ENCODE peak calls at places on chromosomes 11 and 22, in six cellular contexts. One of them, this sample, is unnamed.

GRCh38 chr11:134440851-134441645 is 29.0 kb upstream of the B3GAT1 start:
- DNase-seq in K562: no peak
- DNase-seq in A549: no peak
- DNase-seq in IMR-90: no peak
- DNase-seq in HepG2: no peak
- DNase-seq in GM12878: no peak
- DNase-seq in this sample: no peak

GRCh38 chr11:77789061-77789730 is 31.3 kb downstream of the RSF1 start:
- DNase-seq in K562: peak; percentile 24
- DNase-seq in A549: no peak
- DNase-seq in IMR-90: no peak
- DNase-seq in HepG2: no peak
- DNase-seq in GM12878: no peak
- DNase-seq in this sample: peak; percentile 12

GRCh38 chr11:33753304-33753703 is 17.1 kb upstream of the CD59 start:
- DNase-seq in K562: no peak
- DNase-seq in A549: no peak
- DNase-seq in IMR-90: peak; percentile 88
- DNase-seq in HepG2: no peak
- DNase-seq in GM12878: peak; percentile 70
- DNase-seq in this sample: no peak

GRCh38 chr11:86482684-86483083 is 108.0 kb downstream of the CCDC81 start:
- DNase-seq in K562: no peak
- DNase-seq in A549: no peak
- DNase-seq in IMR-90: no peak
- DNase-seq in HepG2: no peak
- DNase-seq in GM12878: no peak
- DNase-seq in this sample: no peak

GRCh38 chr22:25120761-25121212 is 78.9 kb upstream of the CRYBB3 start:
- DNase-seq in K562: no peak
- DNase-seq in A549: no peak
- DNase-seq in IMR-90: no peak
- DNase-seq in HepG2: peak; percentile 28
- DNase-seq in GM12878: no peak
- DNase-seq in this sample: no peak

GRCh38 chr11:130123414-130124040 is 36.1 kb upstream of the ST14 start:
- DNase-seq in K562: no peak
- DNase-seq in A549: no peak
- DNase-seq in IMR-90: no peak
- DNase-seq in HepG2: no peak
- DNase-seq in GM12878: no peak
- DNase-seq in this sample: no peak

GRCh38 chr11:77191823-77192495 is 63.9 kb downstream of the MYO7A start:
- DNase-seq in K562: peak; percentile 79
- DNase-seq in A549: peak; percentile 95
- DNase-seq in IMR-90: peak; percentile 20
- DNase-seq in HepG2: peak; percentile 41
- DNase-seq in GM12878: no peak
- DNase-seq in this sample: peak; percentile 81

GRCh38 chr11:71076525-71077304 is 175.7 kb downstream of the SHANK2 start:
- DNase-seq in K562: no peak
- DNase-seq in A549: no peak
- DNase-seq in IMR-90: no peak
- DNase-seq in HepG2: no peak
- DNase-seq in GM12878: no peak
- DNase-seq in this sample: no peak

GRCh38 chr22:32950366-32950765 is 107.8 kb downstream of the SYN3 start:
- DNase-seq in K562: no peak
- DNase-seq in A549: no peak
- DNase-seq in IMR-90: no peak
- DNase-seq in HepG2: no peak
- DNase-seq in GM12878: no peak
- DNase-seq in this sample: no peak

GRCh38 chr11:107397357-107397756 is 60.3 kb downstream of the CWF19L2 start:
- DNase-seq in K562: peak; percentile 53
- DNase-seq in A549: no peak
- DNase-seq in IMR-90: no peak
- DNase-seq in HepG2: no peak
- DNase-seq in GM12878: no peak
- DNase-seq in this sample: no peak

GRCh38 chr11:99148352-99148751 is 127.6 kb downstream of the CNTN5 start:
- DNase-seq in K562: no peak
- DNase-seq in A549: no peak
- DNase-seq in IMR-90: no peak
- DNase-seq in HepG2: no peak
- DNase-seq in GM12878: no peak
- DNase-seq in this sample: no peak

GRCh38 chr22:49334589-49334873 is 493.1 kb downstream of the BRD1 start:
- DNase-seq in K562: no peak
- DNase-seq in A549: no peak
- DNase-seq in IMR-90: no peak
- DNase-seq in HepG2: no peak
- DNase-seq in GM12878: no peak
- DNase-seq in this sample: no peak

GRCh38 chr11:77506857-77507256 is 33.0 kb upstream of the PAK1 start:
- DNase-seq in K562: peak; percentile 6
- DNase-seq in A549: no peak
- DNase-seq in IMR-90: no peak
- DNase-seq in HepG2: no peak
- DNase-seq in GM12878: no peak
- DNase-seq in this sample: no peak

GRCh38 chr11:130449246-130449990 is 973 bp downstream of the ADAMTS15 start:
- DNase-seq in K562: no peak
- DNase-seq in A549: no peak
- DNase-seq in IMR-90: no peak
- DNase-seq in HepG2: no peak
- DNase-seq in GM12878: no peak
- DNase-seq in this sample: no peak

GRCh38 chr11:46808804-46809431 is 37.2 kb downstream of the CKAP5 start:
- DNase-seq in K562: peak; percentile 35
- DNase-seq in A549: peak; percentile 31
- DNase-seq in IMR-90: peak; percentile 49
- DNase-seq in HepG2: peak; percentile 25
- DNase-seq in GM12878: no peak
- DNase-seq in this sample: peak; percentile 14

GRCh38 chr11:47464479-47464878 is 15.5 kb upstream of the RAPSN start:
- DNase-seq in K562: peak; percentile 16
- DNase-seq in A549: no peak
- DNase-seq in IMR-90: peak; percentile 42
- DNase-seq in HepG2: no peak
- DNase-seq in GM12878: no peak
- DNase-seq in this sample: no peak

GRCh38 chr11:130180491-130180890 is 20.9 kb downstream of the ST14 start:
- DNase-seq in K562: no peak
- DNase-seq in A549: no peak
- DNase-seq in IMR-90: peak; percentile 39
- DNase-seq in HepG2: no peak
- DNase-seq in GM12878: no peak
- DNase-seq in this sample: no peak

GRCh38 chr11:74926304-74927030 is 22.4 kb downstream of the XRRA1 start:
- DNase-seq in K562: no peak
- DNase-seq in A549: no peak
- DNase-seq in IMR-90: peak; percentile 56
- DNase-seq in HepG2: no peak
- DNase-seq in GM12878: no peak
- DNase-seq in this sample: no peak

GRCh38 chr22:45604239-45604711 is 67.4 kb upstream of the ATXN10 start:
- DNase-seq in K562: no peak
- DNase-seq in A549: peak; percentile 85
- DNase-seq in IMR-90: peak; percentile 48
- DNase-seq in HepG2: no peak
- DNase-seq in GM12878: no peak
- DNase-seq in this sample: no peak

GRCh38 chr11:130737866-130738431 is 178.3 kb downstream of the SNX19 start:
- DNase-seq in K562: no peak
- DNase-seq in A549: no peak
- DNase-seq in IMR-90: peak; percentile 89
- DNase-seq in HepG2: no peak
- DNase-seq in GM12878: no peak
- DNase-seq in this sample: no peak

GRCh38 chr11:134390706-134391105 is 21.3 kb downstream of the B3GAT1 start:
- DNase-seq in K562: no peak
- DNase-seq in A549: no peak
- DNase-seq in IMR-90: no peak
- DNase-seq in HepG2: no peak
- DNase-seq in GM12878: no peak
- DNase-seq in this sample: no peak

GRCh38 chr22:38203855-38204497 is 2.2 kb downstream of the MAFF start:
- DNase-seq in K562: no peak
- DNase-seq in A549: no peak
- DNase-seq in IMR-90: peak; percentile 83
- DNase-seq in HepG2: no peak
- DNase-seq in GM12878: no peak
- DNase-seq in this sample: no peak

GRCh38 chr11:3341298-3341697 is 37.6 kb downstream of the ZNF195 start:
- DNase-seq in K562: peak; percentile 82
- DNase-seq in A549: no peak
- DNase-seq in IMR-90: no peak
- DNase-seq in HepG2: peak; percentile 28
- DNase-seq in GM12878: no peak
- DNase-seq in this sample: peak; percentile 60

GRCh38 chr11:126442523-126442922 is 87.0 kb downstream of the ST3GAL4 start:
- DNase-seq in K562: no peak
- DNase-seq in A549: no peak
- DNase-seq in IMR-90: no peak
- DNase-seq in HepG2: no peak
- DNase-seq in GM12878: no peak
- DNase-seq in this sample: no peak

GRCh38 chr11:117071344-117071787 is 26.9 kb downstream of the SIK3 start:
- DNase-seq in K562: peak; percentile 72
- DNase-seq in A549: no peak
- DNase-seq in IMR-90: no peak
- DNase-seq in HepG2: peak; percentile 84
- DNase-seq in GM12878: no peak
- DNase-seq in this sample: no peak

GRCh38 chr11:59557940-59558643 is 46.8 kb downstream of the OR4D9 start:
- DNase-seq in K562: no peak
- DNase-seq in A549: no peak
- DNase-seq in IMR-90: no peak
- DNase-seq in HepG2: no peak
- DNase-seq in GM12878: no peak
- DNase-seq in this sample: no peak

GRCh38 chr22:41177626-41178424 is 27.3 kb upstream of the L3MBTL2 start:
- DNase-seq in K562: no peak
- DNase-seq in A549: no peak
- DNase-seq in IMR-90: no peak
- DNase-seq in HepG2: no peak
- DNase-seq in GM12878: no peak
- DNase-seq in this sample: no peak

GRCh38 chr11:110435780-110436717 is 6.3 kb downstream of the FDX1 start:
- DNase-seq in K562: peak; percentile 80
- DNase-seq in A549: no peak
- DNase-seq in IMR-90: peak; percentile 39
- DNase-seq in HepG2: no peak
- DNase-seq in GM12878: no peak
- DNase-seq in this sample: no peak

GRCh38 chr22:47016636-47017035 is 254.2 kb downstream of the TBC1D22A start:
- DNase-seq in K562: no peak
- DNase-seq in A549: no peak
- DNase-seq in IMR-90: no peak
- DNase-seq in HepG2: no peak
- DNase-seq in GM12878: no peak
- DNase-seq in this sample: no peak

GRCh38 chr11:71240865-71241691 is 11.3 kb downstream of the SHANK2 start:
- DNase-seq in K562: no peak
- DNase-seq in A549: peak; percentile 38
- DNase-seq in IMR-90: peak; percentile 94
- DNase-seq in HepG2: peak; percentile 93
- DNase-seq in GM12878: peak; percentile 38
- DNase-seq in this sample: peak; percentile 27

GRCh38 chr11:6612008-6612815 is at the start of gene TAF10:
- DNase-seq in K562: peak; percentile 96
- DNase-seq in A549: peak; percentile 89
- DNase-seq in IMR-90: peak; percentile 96
- DNase-seq in HepG2: peak; percentile 87
- DNase-seq in GM12878: peak; percentile 77
- DNase-seq in this sample: peak; percentile 90

GRCh38 chr22:36383110-36383581 is 4.6 kb downstream of the MYH9 start:
- DNase-seq in K562: peak; percentile 68
- DNase-seq in A549: no peak
- DNase-seq in IMR-90: peak; percentile 94
- DNase-seq in HepG2: no peak
- DNase-seq in GM12878: peak; percentile 89
- DNase-seq in this sample: no peak

GRCh38 chr11:22244986-22245592 is 52.2 kb downstream of the ANO5 start:
- DNase-seq in K562: peak; percentile 22
- DNase-seq in A549: peak; percentile 6
- DNase-seq in IMR-90: peak; percentile 19
- DNase-seq in HepG2: peak; percentile 20
- DNase-seq in GM12878: no peak
- DNase-seq in this sample: peak; percentile 54
- TF ChIP-seq BHLHE40 in K562: no peak
- TF ChIP-seq BHLHE40 in A549: no peak
- TF ChIP-seq BHLHE40 in IMR-90: no peak
- TF ChIP-seq BHLHE40 in HepG2: no peak
- TF ChIP-seq BHLHE40 in GM12878: no peak
- TF ChIP-seq BHLHE40 in this sample: no peak

DNA sequence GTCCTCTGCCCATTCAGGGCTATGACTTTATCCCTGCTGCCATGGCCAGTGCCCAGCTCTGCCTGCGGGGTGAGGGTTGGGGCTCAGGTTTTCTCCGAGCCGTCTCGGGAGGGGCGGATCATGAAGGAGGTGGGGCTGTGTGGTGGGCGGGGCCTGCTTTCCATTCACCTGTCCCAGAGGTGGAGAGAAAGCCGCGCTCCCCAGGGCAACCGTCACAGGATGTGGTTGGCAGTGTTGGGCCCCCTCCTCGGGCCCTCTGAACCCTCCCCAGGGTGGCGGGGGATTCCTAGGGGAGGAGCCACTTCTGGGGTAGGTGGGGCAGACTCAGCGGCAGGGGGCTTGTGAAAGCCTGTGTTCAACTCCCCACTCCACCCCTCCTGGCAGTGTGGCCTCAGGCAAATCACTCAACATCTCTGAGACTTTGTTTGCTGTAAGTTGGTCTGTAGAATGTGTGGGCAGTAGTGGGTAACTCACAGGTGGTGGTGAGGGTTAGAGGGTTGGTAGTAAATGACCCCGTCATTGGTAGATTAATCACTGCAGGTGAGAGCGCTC is 50.3 kb downstream of the CD6 start:
- DNase-seq in K562: no peak
- DNase-seq in A549: no peak
- DNase-seq in IMR-90: no peak
- DNase-seq in HepG2: no peak
- DNase-seq in GM12878: no peak
- DNase-seq in this sample: no peak
- TF ChIP-seq BHLHE40 in K562: no peak
- TF ChIP-seq BHLHE40 in A549: no peak
- TF ChIP-seq BHLHE40 in IMR-90: no peak
- TF ChIP-seq BHLHE40 in HepG2: no peak
- TF ChIP-seq BHLHE40 in GM12878: no peak
- TF ChIP-seq BHLHE40 in this sample: no peak

GRCh38 chr11:119832536-119832935 is 103.5 kb upstream of the NECTIN1 start:
- DNase-seq in K562: no peak
- DNase-seq in A549: peak; percentile 8
- DNase-seq in IMR-90: peak; percentile 5
- DNase-seq in HepG2: peak; percentile 11
- DNase-seq in GM12878: no peak
- DNase-seq in this sample: no peak
- TF ChIP-seq BHLHE40 in K562: no peak
- TF ChIP-seq BHLHE40 in A549: no peak
- TF ChIP-seq BHLHE40 in IMR-90: no peak
- TF ChIP-seq BHLHE40 in HepG2: no peak
- TF ChIP-seq BHLHE40 in GM12878: no peak
- TF ChIP-seq BHLHE40 in this sample: no peak

GRCh38 chr11:19816040-19816439 is 103.4 kb downstream of the NAV2 start:
- DNase-seq in K562: no peak
- DNase-seq in A549: no peak
- DNase-seq in IMR-90: no peak
- DNase-seq in HepG2: no peak
- DNase-seq in GM12878: no peak
- DNase-seq in this sample: no peak
- TF ChIP-seq BHLHE40 in K562: no peak
- TF ChIP-seq BHLHE40 in A549: no peak
- TF ChIP-seq BHLHE40 in IMR-90: no peak
- TF ChIP-seq BHLHE40 in HepG2: no peak
- TF ChIP-seq BHLHE40 in GM12878: no peak
- TF ChIP-seq BHLHE40 in this sample: no peak

This sample was measured in HEK293T.